ENCODE peak calls at places on chromosomes 5 and 9, in eight cellular contexts. One of them, this sample, is unnamed. For H3K4me1, the result is how much of the 10 kb centered on the place peaks cover.

GRCh38 chr9:6965566-6965965 is 207.8 kb downstream of the KDM4C start:
- DNase-seq in K562: no peak
- DNase-seq in HepG2: no peak
- DNase-seq in hepatocyte: no peak
- DNase-seq in neural progenitor cell: no peak
- DNase-seq in GM23338: no peak
- DNase-seq in endothelial cell of umbilical vein: no peak
- DNase-seq in GM23248: no peak
- DNase-seq in this sample: no peak

GRCh38 chr5:82365744-82366228 is 87.6 kb upstream of the RPS23 start:
- DNase-seq in K562: no peak
- DNase-seq in HepG2: peak
- DNase-seq in hepatocyte: peak
- DNase-seq in neural progenitor cell: no peak
- DNase-seq in GM23338: no peak
- DNase-seq in endothelial cell of umbilical vein: no peak
- DNase-seq in GM23248: peak
- DNase-seq in this sample: peak

GRCh38 chr5:3277590-3278196 is 317.9 kb upstream of the IRX1 start:
- DNase-seq in K562: no peak
- DNase-seq in HepG2: no peak
- DNase-seq in hepatocyte: no peak
- DNase-seq in neural progenitor cell: peak
- DNase-seq in GM23338: peak
- DNase-seq in endothelial cell of umbilical vein: no peak
- DNase-seq in GM23248: no peak
- DNase-seq in this sample: no peak

GRCh38 chr9:137085918-137086530 is 761 bp upstream of the MAN1B1 start:
- DNase-seq in K562: peak
- DNase-seq in HepG2: no peak
- DNase-seq in hepatocyte: peak
- DNase-seq in neural progenitor cell: peak
- DNase-seq in GM23338: peak
- DNase-seq in endothelial cell of umbilical vein: peak
- DNase-seq in GM23248: peak
- DNase-seq in this sample: peak

GRCh38 chr5:14374100-14374499 is 207.5 kb upstream of the OTULINL start:
- DNase-seq in K562: no peak
- DNase-seq in HepG2: no peak
- DNase-seq in hepatocyte: no peak
- DNase-seq in neural progenitor cell: no peak
- DNase-seq in GM23338: peak
- DNase-seq in endothelial cell of umbilical vein: no peak
- DNase-seq in GM23248: no peak
- DNase-seq in this sample: no peak

GRCh38 chr5:132826424-132827082 is 3.9 kb downstream of the SHROOM1 start:
- DNase-seq in K562: no peak
- DNase-seq in HepG2: no peak
- DNase-seq in hepatocyte: no peak
- DNase-seq in neural progenitor cell: no peak
- DNase-seq in GM23338: peak
- DNase-seq in endothelial cell of umbilical vein: peak
- DNase-seq in GM23248: no peak
- DNase-seq in this sample: no peak

GRCh38 chr5:142641681-142642080 is 44.2 kb downstream of the FGF1 start:
- DNase-seq in K562: no peak
- DNase-seq in HepG2: no peak
- DNase-seq in hepatocyte: no peak
- DNase-seq in neural progenitor cell: no peak
- DNase-seq in GM23338: no peak
- DNase-seq in endothelial cell of umbilical vein: no peak
- DNase-seq in GM23248: no peak
- DNase-seq in this sample: no peak

GRCh38 chr5:73031839-73032238 is 76.0 kb downstream of the FCHO2 start:
- DNase-seq in K562: peak
- DNase-seq in HepG2: no peak
- DNase-seq in hepatocyte: peak
- DNase-seq in neural progenitor cell: no peak
- DNase-seq in GM23338: no peak
- DNase-seq in endothelial cell of umbilical vein: peak
- DNase-seq in GM23248: peak
- DNase-seq in this sample: peak

GRCh38 chr9:976258-976804 is at the start of gene DMRT3:
- DNase-seq in K562: no peak
- DNase-seq in HepG2: no peak
- DNase-seq in hepatocyte: no peak
- DNase-seq in neural progenitor cell: peak
- DNase-seq in GM23338: peak
- DNase-seq in endothelial cell of umbilical vein: no peak
- DNase-seq in GM23248: peak
- DNase-seq in this sample: no peak

GRCh38 chr9:974993-975739 is 1.3 kb upstream of the DMRT3 start:
- DNase-seq in K562: no peak
- DNase-seq in HepG2: no peak
- DNase-seq in hepatocyte: no peak
- DNase-seq in neural progenitor cell: peak
- DNase-seq in GM23338: peak
- DNase-seq in endothelial cell of umbilical vein: no peak
- DNase-seq in GM23248: no peak
- DNase-seq in this sample: no peak

GRCh38 chr9:974064-974992 is 2.1 kb upstream of the DMRT3 start:
- DNase-seq in K562: no peak
- DNase-seq in HepG2: no peak
- DNase-seq in hepatocyte: no peak
- DNase-seq in neural progenitor cell: peak
- DNase-seq in GM23338: peak
- DNase-seq in endothelial cell of umbilical vein: no peak
- DNase-seq in GM23248: no peak
- DNase-seq in this sample: no peak

GRCh38 chr9:976805-977360 is 428 bp downstream of the DMRT3 start:
- DNase-seq in K562: no peak
- DNase-seq in HepG2: no peak
- DNase-seq in hepatocyte: no peak
- DNase-seq in neural progenitor cell: peak
- DNase-seq in GM23338: peak
- DNase-seq in endothelial cell of umbilical vein: no peak
- DNase-seq in GM23248: no peak
- DNase-seq in this sample: no peak

DNA sequence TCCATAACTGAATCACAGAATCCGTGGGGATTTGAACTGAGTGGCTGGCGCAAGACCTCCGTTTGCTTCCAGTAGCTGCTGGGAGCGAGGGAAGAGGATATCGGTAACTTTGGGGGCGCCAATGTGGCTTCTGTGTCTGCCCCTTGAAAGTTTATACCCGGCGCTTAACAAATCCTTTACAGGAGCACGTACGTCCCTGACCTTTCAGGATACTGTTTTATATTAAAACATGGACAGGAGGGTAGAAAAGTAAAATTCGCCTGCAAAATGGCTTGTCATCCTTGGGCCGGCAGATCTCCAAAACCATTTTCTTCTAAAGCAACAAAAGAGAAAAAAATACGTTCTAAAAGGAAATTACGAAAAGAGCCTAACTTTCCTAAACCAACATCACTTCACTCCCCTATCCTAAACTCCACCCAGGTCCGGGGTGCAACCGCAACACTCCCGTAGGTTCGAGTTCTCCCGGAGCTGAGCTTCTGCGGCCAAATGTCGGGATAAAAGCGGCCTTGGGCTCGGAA is 656 bp upstream of the DMRT3 start:
- DNase-seq in K562: no peak
- DNase-seq in HepG2: no peak
- DNase-seq in hepatocyte: no peak
- DNase-seq in neural progenitor cell: no peak
- DNase-seq in GM23338: no peak
- DNase-seq in endothelial cell of umbilical vein: no peak
- DNase-seq in GM23248: no peak
- DNase-seq in this sample: no peak
- TF ChIP-seq EZH2 in K562: no peak
- TF ChIP-seq EZH2 in HepG2: no peak
- TF ChIP-seq EZH2 in hepatocyte: peak
- TF ChIP-seq EZH2 in neural progenitor cell: no peak
- TF ChIP-seq EZH2 in GM23338: peak
- TF ChIP-seq EZH2 in endothelial cell of umbilical vein: no peak
- TF ChIP-seq EZH2 in GM23248: peak
- TF ChIP-seq EZH2 in this sample: no peak

GRCh38 chr5:180098991-180099732 is 27.6 kb upstream of the RNF130 start:
- DNase-seq in K562: no peak
- DNase-seq in HepG2: no peak
- DNase-seq in hepatocyte: no peak
- DNase-seq in neural progenitor cell: no peak
- DNase-seq in GM23338: no peak
- DNase-seq in endothelial cell of umbilical vein: no peak
- DNase-seq in GM23248: no peak
- DNase-seq in this sample: no peak

GRCh38 chr5:180097163-180097894 is 25.8 kb upstream of the RNF130 start:
- DNase-seq in K562: no peak
- DNase-seq in HepG2: no peak
- DNase-seq in hepatocyte: no peak
- DNase-seq in neural progenitor cell: no peak
- DNase-seq in GM23338: no peak
- DNase-seq in endothelial cell of umbilical vein: no peak
- DNase-seq in GM23248: no peak
- DNase-seq in this sample: no peak

GRCh38 chr5:180099733-180100611 is 28.4 kb upstream of the RNF130 start:
- DNase-seq in K562: no peak
- DNase-seq in HepG2: no peak
- DNase-seq in hepatocyte: no peak
- DNase-seq in neural progenitor cell: no peak
- DNase-seq in GM23338: no peak
- DNase-seq in endothelial cell of umbilical vein: no peak
- DNase-seq in GM23248: no peak
- DNase-seq in this sample: no peak

GRCh38 chr5:180097926-180098325 is 26.4 kb upstream of the RNF130 start:
- DNase-seq in K562: no peak
- DNase-seq in HepG2: no peak
- DNase-seq in hepatocyte: no peak
- DNase-seq in neural progenitor cell: no peak
- DNase-seq in GM23338: no peak
- DNase-seq in endothelial cell of umbilical vein: no peak
- DNase-seq in GM23248: no peak
- DNase-seq in this sample: no peak

DNA sequence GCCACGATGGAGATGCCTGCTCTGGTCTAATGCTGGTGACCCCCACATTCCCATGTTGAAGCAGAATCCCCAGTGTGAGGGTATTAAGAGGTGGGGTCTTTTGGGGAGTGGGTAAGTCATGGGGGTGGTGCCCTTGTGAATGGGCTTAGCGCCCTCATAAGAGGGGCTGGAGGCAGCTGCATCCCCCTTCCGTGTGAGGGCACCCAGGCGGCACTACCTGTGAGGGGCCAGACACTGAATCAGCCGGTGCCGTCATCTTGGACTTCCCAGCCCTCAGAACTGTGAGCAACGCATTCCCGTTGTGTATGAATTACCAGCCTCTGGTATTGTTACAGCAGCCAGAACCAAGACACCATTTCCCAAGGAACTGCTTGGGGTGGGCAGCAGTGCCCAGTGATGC is 27.0 kb upstream of the RNF130 start:
- DNase-seq in K562: no peak
- DNase-seq in HepG2: no peak
- DNase-seq in hepatocyte: no peak
- DNase-seq in neural progenitor cell: no peak
- DNase-seq in GM23338: no peak
- DNase-seq in endothelial cell of umbilical vein: no peak
- DNase-seq in GM23248: no peak
- DNase-seq in this sample: no peak
- H3K27ac ChIP-seq in K562: no peak
- H3K27ac ChIP-seq in HepG2: no peak
- H3K27ac ChIP-seq in hepatocyte: no peak
- H3K27ac ChIP-seq in neural progenitor cell: no peak
- H3K27ac ChIP-seq in GM23338: no peak
- H3K27ac ChIP-seq in endothelial cell of umbilical vein: no peak
- H3K27ac ChIP-seq in GM23248: no peak
- H3K27ac ChIP-seq in this sample: no peak

GRCh38 chr9:128098936-128099931 is 28.3 kb downstream of the PTGES2 start:
- DNase-seq in K562: peak
- DNase-seq in HepG2: no peak
- DNase-seq in hepatocyte: peak
- DNase-seq in neural progenitor cell: no peak
- DNase-seq in GM23338: no peak
- DNase-seq in endothelial cell of umbilical vein: no peak
- DNase-seq in GM23248: peak
- DNase-seq in this sample: peak

GRCh38 chr9:128096614-128097013 is 28.6 kb downstream of the SLC25A25 start:
- DNase-seq in K562: peak
- DNase-seq in HepG2: no peak
- DNase-seq in hepatocyte: peak
- DNase-seq in neural progenitor cell: peak
- DNase-seq in GM23338: no peak
- DNase-seq in endothelial cell of umbilical vein: no peak
- DNase-seq in GM23248: no peak
- DNase-seq in this sample: no peak

GRCh38 chr9:128099932-128100491 is 27.5 kb downstream of the PTGES2 start:
- DNase-seq in K562: peak
- DNase-seq in HepG2: no peak
- DNase-seq in hepatocyte: peak
- DNase-seq in neural progenitor cell: no peak
- DNase-seq in GM23338: no peak
- DNase-seq in endothelial cell of umbilical vein: peak
- DNase-seq in GM23248: peak
- DNase-seq in this sample: no peak

GRCh38 chr9:128097156-128098016 is 29.4 kb downstream of the SLC25A25 start:
- DNase-seq in K562: no peak
- DNase-seq in HepG2: no peak
- DNase-seq in hepatocyte: peak
- DNase-seq in neural progenitor cell: peak
- DNase-seq in GM23338: no peak
- DNase-seq in endothelial cell of umbilical vein: no peak
- DNase-seq in GM23248: no peak
- DNase-seq in this sample: peak

DNA sequence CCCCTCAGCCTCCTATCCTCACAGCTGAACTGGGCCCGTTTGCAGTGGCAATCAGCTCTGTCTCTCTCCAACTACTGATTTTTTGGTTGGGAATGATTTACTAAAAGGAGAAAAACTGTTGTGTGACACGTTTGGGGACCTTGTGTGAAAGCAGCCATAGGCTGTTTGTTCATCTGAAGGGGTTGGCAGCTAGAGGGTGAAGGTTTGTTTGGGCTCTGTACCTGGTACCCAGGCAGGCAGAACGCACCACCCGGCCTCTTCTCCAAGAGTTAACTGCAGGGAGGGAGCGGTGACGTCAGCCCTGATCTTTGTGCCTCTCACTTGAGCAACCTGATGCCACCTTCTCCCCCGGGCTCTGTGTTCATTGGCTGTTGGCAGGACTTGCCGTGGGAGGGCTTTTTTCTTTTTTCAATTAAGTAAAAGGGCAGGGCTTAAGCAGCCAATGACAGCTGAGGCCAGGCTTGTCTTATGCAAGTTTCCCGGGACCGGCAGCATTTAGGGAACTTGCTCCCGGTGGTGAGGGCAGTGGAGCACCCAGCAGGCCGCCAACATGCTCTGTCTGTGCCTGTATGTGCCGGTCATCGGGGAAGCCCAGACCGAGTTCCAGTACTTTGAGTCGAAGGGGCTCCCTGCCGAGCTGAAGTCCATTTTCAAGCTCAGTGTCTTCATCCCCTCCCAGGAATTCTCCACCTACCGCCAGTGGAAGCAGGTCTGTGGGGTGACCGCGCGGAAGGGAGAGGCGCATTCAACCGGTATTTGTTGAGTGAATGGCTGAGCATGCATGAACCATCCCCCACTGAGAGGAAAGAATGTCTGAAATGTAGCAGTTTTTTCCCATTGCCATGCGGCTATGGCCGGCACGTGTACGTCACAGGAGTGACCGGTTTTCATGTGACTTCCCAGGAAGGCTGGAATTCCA is 29.3 kb downstream of the PTGES2 start:
- DNase-seq in K562: peak
- DNase-seq in HepG2: peak
- DNase-seq in hepatocyte: peak
- DNase-seq in neural progenitor cell: peak
- DNase-seq in GM23338: peak
- DNase-seq in endothelial cell of umbilical vein: peak
- DNase-seq in GM23248: peak
- DNase-seq in this sample: peak
- H3K4me1 ChIP-seq in K562: half or more
- H3K4me1 ChIP-seq in HepG2: half or more
- H3K4me1 ChIP-seq in hepatocyte: under half
- H3K4me1 ChIP-seq in neural progenitor cell: under half
- H3K4me1 ChIP-seq in GM23338: under half
- H3K4me1 ChIP-seq in endothelial cell of umbilical vein: under half
- H3K4me1 ChIP-seq in GM23248: under half
- H3K4me1 ChIP-seq in this sample: under half

DNA sequence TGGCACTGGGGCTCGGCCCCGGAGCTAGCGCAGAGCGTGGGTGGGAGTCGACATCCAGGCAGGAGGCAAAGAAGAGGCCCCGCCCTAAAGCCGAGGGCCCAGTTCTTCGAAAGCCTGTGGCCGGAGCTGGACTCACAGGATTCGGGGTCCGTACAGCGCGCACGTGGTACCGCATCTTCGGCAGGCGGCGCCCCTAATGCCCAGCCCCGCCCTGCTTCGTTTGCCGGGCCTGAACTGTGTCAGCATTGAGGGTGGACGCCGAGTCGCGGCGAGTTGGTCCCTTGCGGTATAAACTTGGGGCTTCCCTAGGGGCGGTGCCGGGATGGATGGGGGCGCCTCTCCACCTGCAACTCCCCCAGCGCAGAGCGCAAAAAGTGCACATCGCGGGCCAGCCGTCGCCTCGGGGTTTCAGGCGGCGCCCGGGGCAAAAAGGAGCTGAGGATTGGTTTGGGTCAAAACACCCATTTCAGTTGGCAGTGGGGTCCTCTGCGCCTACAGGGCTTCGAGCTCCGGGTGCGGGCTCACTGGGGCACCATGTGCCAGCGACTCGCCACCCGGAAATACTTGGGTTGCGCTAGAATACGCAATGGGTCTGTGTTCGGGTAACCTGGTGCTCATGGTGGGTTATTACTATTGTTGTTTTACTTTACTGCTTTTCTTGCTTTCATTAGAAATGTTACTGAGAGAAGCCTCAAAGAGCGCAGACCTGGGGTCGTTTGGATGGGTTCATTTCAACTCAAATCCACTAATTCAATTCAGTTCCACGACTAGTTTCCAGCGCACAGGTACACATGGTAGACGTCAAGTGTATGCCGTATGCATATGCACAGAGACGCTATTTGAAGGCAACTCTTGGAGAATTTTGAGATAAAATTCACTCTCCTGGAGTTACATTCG is 3.9 kb upstream of the PAX5 start:
- DNase-seq in K562: no peak
- DNase-seq in HepG2: no peak
- DNase-seq in hepatocyte: peak
- DNase-seq in neural progenitor cell: peak
- DNase-seq in GM23338: peak
- DNase-seq in endothelial cell of umbilical vein: no peak
- DNase-seq in GM23248: peak
- DNase-seq in this sample: peak
- TF ChIP-seq EZH2 in K562: no peak
- TF ChIP-seq EZH2 in HepG2: no peak
- TF ChIP-seq EZH2 in hepatocyte: peak
- TF ChIP-seq EZH2 in neural progenitor cell: peak
- TF ChIP-seq EZH2 in GM23338: peak
- TF ChIP-seq EZH2 in endothelial cell of umbilical vein: peak
- TF ChIP-seq EZH2 in GM23248: peak
- TF ChIP-seq EZH2 in this sample: peak

This sample was measured in fibroblast of lung.